ENCODE peak calls at places on chromosomes 4 and X, in ten cellular contexts. One of them, this sample, is unnamed.

GRCh38 chr4:59249110-59249509 is 1951.0 kb upstream of the ADGRL3 start:
- DNase-seq in fibroblast of mammary gland: no peak
- DNase-seq in HL-60: no peak
- DNase-seq in neural progenitor cell: peak; percentile 13
- DNase-seq in cardiac muscle cell: no peak
- DNase-seq in fibroblast of lung: no peak
- DNase-seq in AG10803: no peak
- DNase-seq in tibial artery: no peak
- DNase-seq in pancreas: no peak
- DNase-seq in MM.1S: no peak
- DNase-seq in this sample: no peak

GRCh38 chr4:2462992-2463762 is 5.7 kb upstream of the RNF4 start:
- DNase-seq in MM.1S: no peak
- DNase-seq in AG10803: no peak
- DNase-seq in fibroblast of mammary gland: no peak
- DNase-seq in cardiac muscle cell: no peak
- DNase-seq in fibroblast of lung: no peak
- DNase-seq in neural progenitor cell: peak; percentile 26
- DNase-seq in pancreas: no peak
- DNase-seq in HL-60: no peak
- DNase-seq in tibial artery: no peak
- DNase-seq in this sample: no peak

GRCh38 chrX:23802431-23802830 is 19.5 kb downstream of the SAT1 start:
- DNase-seq in neural progenitor cell: no peak
- DNase-seq in HL-60: no peak
- DNase-seq in pancreas: no peak
- DNase-seq in MM.1S: peak; percentile 46
- DNase-seq in cardiac muscle cell: no peak
- DNase-seq in tibial artery: no peak
- DNase-seq in fibroblast of lung: peak; percentile 23
- DNase-seq in AG10803: no peak
- DNase-seq in fibroblast of mammary gland: no peak
- DNase-seq in this sample: no peak

GRCh38 chr4:8088966-8089491 is 69.6 kb downstream of the ABLIM2 start:
- DNase-seq in cardiac muscle cell: no peak
- DNase-seq in neural progenitor cell: no peak
- DNase-seq in HL-60: no peak
- DNase-seq in AG10803: no peak
- DNase-seq in fibroblast of lung: peak; percentile 7
- DNase-seq in pancreas: no peak
- DNase-seq in tibial artery: no peak
- DNase-seq in fibroblast of mammary gland: no peak
- DNase-seq in MM.1S: no peak
- DNase-seq in this sample: no peak

GRCh38 chr4:30866444-30866843 is 146.3 kb downstream of the PCDH7 start:
- DNase-seq in MM.1S: no peak
- DNase-seq in fibroblast of lung: peak; percentile 70
- DNase-seq in pancreas: no peak
- DNase-seq in fibroblast of mammary gland: no peak
- DNase-seq in AG10803: no peak
- DNase-seq in tibial artery: no peak
- DNase-seq in cardiac muscle cell: no peak
- DNase-seq in neural progenitor cell: no peak
- DNase-seq in HL-60: no peak
- DNase-seq in this sample: no peak

GRCh38 chr4:124745988-124746801 is 33.7 kb upstream of the ANKRD50 start:
- DNase-seq in tibial artery: no peak
- DNase-seq in pancreas: no peak
- DNase-seq in neural progenitor cell: no peak
- DNase-seq in fibroblast of mammary gland: no peak
- DNase-seq in HL-60: no peak
- DNase-seq in fibroblast of lung: no peak
- DNase-seq in AG10803: no peak
- DNase-seq in cardiac muscle cell: peak; percentile 40
- DNase-seq in MM.1S: no peak
- DNase-seq in this sample: no peak

GRCh38 chr4:40629401-40630334 is at the start of gene RBM47:
- DNase-seq in neural progenitor cell: peak; percentile 78
- DNase-seq in tibial artery: peak; percentile 76
- DNase-seq in MM.1S: peak; percentile 89
- DNase-seq in fibroblast of lung: peak; percentile 60
- DNase-seq in pancreas: peak; percentile 90
- DNase-seq in AG10803: peak; percentile 59
- DNase-seq in cardiac muscle cell: peak; percentile 61
- DNase-seq in fibroblast of mammary gland: peak; percentile 50
- DNase-seq in HL-60: peak; percentile 36
- DNase-seq in this sample: no peak

GRCh38 chr4:15918484-15919129 is 19.9 kb downstream of the FGFBP1 start:
- DNase-seq in fibroblast of mammary gland: no peak
- DNase-seq in AG10803: no peak
- DNase-seq in pancreas: no peak
- DNase-seq in HL-60: no peak
- DNase-seq in cardiac muscle cell: peak; percentile 25
- DNase-seq in neural progenitor cell: no peak
- DNase-seq in MM.1S: no peak
- DNase-seq in tibial artery: no peak
- DNase-seq in fibroblast of lung: no peak
- DNase-seq in this sample: no peak

GRCh38 chr4:31647776-31648175 is 927.6 kb downstream of the PCDH7 start:
- DNase-seq in MM.1S: no peak
- DNase-seq in fibroblast of lung: no peak
- DNase-seq in tibial artery: no peak
- DNase-seq in neural progenitor cell: no peak
- DNase-seq in fibroblast of mammary gland: no peak
- DNase-seq in pancreas: no peak
- DNase-seq in AG10803: no peak
- DNase-seq in HL-60: no peak
- DNase-seq in cardiac muscle cell: no peak
- DNase-seq in this sample: no peak

GRCh38 chr4:155552180-155552579 is 114.5 kb upstream of the GUCY1A1 start:
- DNase-seq in neural progenitor cell: no peak
- DNase-seq in pancreas: no peak
- DNase-seq in AG10803: no peak
- DNase-seq in HL-60: no peak
- DNase-seq in MM.1S: no peak
- DNase-seq in tibial artery: no peak
- DNase-seq in fibroblast of lung: peak; percentile 32
- DNase-seq in cardiac muscle cell: no peak
- DNase-seq in fibroblast of mammary gland: peak; percentile 52
- DNase-seq in this sample: no peak

GRCh38 chrX:110173192-110174175 is 144.4 kb downstream of the AMMECR1 start:
- DNase-seq in fibroblast of mammary gland: peak; percentile 42
- DNase-seq in HL-60: no peak
- DNase-seq in MM.1S: no peak
- DNase-seq in tibial artery: no peak
- DNase-seq in AG10803: no peak
- DNase-seq in fibroblast of lung: peak; percentile 18
- DNase-seq in neural progenitor cell: no peak
- DNase-seq in pancreas: no peak
- DNase-seq in cardiac muscle cell: no peak
- DNase-seq in this sample: no peak

GRCh38 chrX:11254417-11255109 is 38.6 kb upstream of the AMELX start:
- DNase-seq in fibroblast of mammary gland: no peak
- DNase-seq in neural progenitor cell: no peak
- DNase-seq in cardiac muscle cell: peak; percentile 21
- DNase-seq in MM.1S: no peak
- DNase-seq in fibroblast of lung: no peak
- DNase-seq in pancreas: no peak
- DNase-seq in tibial artery: no peak
- DNase-seq in HL-60: no peak
- DNase-seq in AG10803: no peak
- DNase-seq in this sample: no peak

GRCh38 chrX:101759000-101759399 is 99.3 kb upstream of the ARMCX2 start:
- DNase-seq in MM.1S: peak; percentile 43
- DNase-seq in AG10803: peak; percentile 41
- DNase-seq in fibroblast of mammary gland: peak; percentile 49
- DNase-seq in neural progenitor cell: peak; percentile 75
- DNase-seq in pancreas: no peak
- DNase-seq in fibroblast of lung: peak; percentile 49
- DNase-seq in HL-60: no peak
- DNase-seq in cardiac muscle cell: peak; percentile 63
- DNase-seq in tibial artery: peak; percentile 59
- DNase-seq in this sample: no peak

GRCh38 chr4:157075811-157076577 is at the start of gene GLRB:
- DNase-seq in MM.1S: no peak
- DNase-seq in AG10803: peak; percentile 37
- DNase-seq in fibroblast of lung: peak; percentile 43
- DNase-seq in tibial artery: peak; percentile 64
- DNase-seq in HL-60: no peak
- DNase-seq in pancreas: peak; percentile 79
- DNase-seq in cardiac muscle cell: peak; percentile 56
- DNase-seq in fibroblast of mammary gland: no peak
- DNase-seq in neural progenitor cell: peak; percentile 67
- DNase-seq in this sample: no peak

GRCh38 chr4:181578911-181579310 is 664.3 kb upstream of the TENM3 start:
- DNase-seq in pancreas: no peak
- DNase-seq in MM.1S: no peak
- DNase-seq in AG10803: no peak
- DNase-seq in fibroblast of mammary gland: no peak
- DNase-seq in HL-60: no peak
- DNase-seq in fibroblast of lung: no peak
- DNase-seq in tibial artery: no peak
- DNase-seq in cardiac muscle cell: no peak
- DNase-seq in neural progenitor cell: no peak
- DNase-seq in this sample: no peak

GRCh38 chr4:67087897-67088296 is 457.4 kb downstream of the CENPC start:
- DNase-seq in pancreas: peak; percentile 55
- DNase-seq in cardiac muscle cell: peak; percentile 57
- DNase-seq in MM.1S: peak; percentile 54
- DNase-seq in fibroblast of lung: no peak
- DNase-seq in AG10803: peak; percentile 5
- DNase-seq in fibroblast of mammary gland: peak; percentile 30
- DNase-seq in neural progenitor cell: peak; percentile 50
- DNase-seq in HL-60: peak; percentile 12
- DNase-seq in tibial artery: no peak
- DNase-seq in this sample: no peak
- TF ChIP-seq CTCF in pancreas: peak; percentile 32
- TF ChIP-seq CTCF in cardiac muscle cell: peak; percentile 54
- TF ChIP-seq CTCF in MM.1S: peak; percentile 81
- TF ChIP-seq CTCF in fibroblast of lung: no peak
- TF ChIP-seq CTCF in AG10803: peak; percentile 43
- TF ChIP-seq CTCF in fibroblast of mammary gland: peak; percentile 50
- TF ChIP-seq CTCF in neural progenitor cell: peak; percentile 72
- TF ChIP-seq CTCF in HL-60: peak; percentile 53
- TF ChIP-seq CTCF in tibial artery: peak; percentile 33
- TF ChIP-seq CTCF in this sample: peak; percentile 56

DNA sequence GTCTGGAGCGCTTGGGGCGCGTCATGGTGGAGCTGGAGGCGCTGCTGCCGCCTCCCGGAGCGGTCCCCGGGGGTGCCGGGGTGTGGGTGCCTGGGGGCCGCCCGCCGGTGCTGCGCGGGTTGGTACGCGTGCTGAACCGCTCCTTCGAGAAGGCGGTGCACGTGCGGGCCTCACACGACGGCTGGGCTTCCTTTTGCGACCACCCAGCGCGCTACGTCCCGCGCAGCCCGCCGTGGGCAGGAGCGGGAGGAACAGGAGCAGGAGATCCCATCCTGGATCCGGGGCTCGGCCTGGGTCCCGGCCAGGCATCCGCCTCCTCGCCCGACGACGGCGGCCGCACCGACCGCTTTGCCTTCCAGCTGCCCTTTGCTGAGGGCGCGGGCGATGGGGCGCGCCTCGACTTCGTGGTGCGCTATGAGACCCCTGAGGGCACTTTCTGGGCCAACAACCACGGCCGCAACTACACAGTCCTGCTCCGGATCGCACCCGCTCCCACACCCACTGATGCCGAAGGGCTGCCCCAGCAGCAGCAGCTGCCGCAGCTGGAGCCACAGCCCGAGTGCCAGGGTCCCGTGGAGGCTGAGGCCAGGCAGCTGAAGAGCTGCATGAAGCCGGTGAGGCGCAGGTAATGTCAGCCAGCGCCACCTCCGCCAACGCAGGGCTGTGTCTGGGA is 792 bp downstream of the PPP1R3F start:
- DNase-seq in cardiac muscle cell: no peak
- DNase-seq in fibroblast of lung: no peak
- DNase-seq in MM.1S: no peak
- DNase-seq in tibial artery: no peak
- DNase-seq in pancreas: peak; percentile 60
- DNase-seq in fibroblast of mammary gland: no peak
- DNase-seq in HL-60: no peak
- DNase-seq in neural progenitor cell: peak; percentile 14
- DNase-seq in AG10803: no peak
- DNase-seq in this sample: no peak
- H3K4me3 ChIP-seq in cardiac muscle cell: peak overlapping the region; percentile 72
- H3K4me3 ChIP-seq in fibroblast of lung: peak overlapping the region; percentile 37
- H3K4me3 ChIP-seq in MM.1S: peak overlapping the region; percentile 67
- H3K4me3 ChIP-seq in tibial artery: peak overlapping the region; percentile 80
- H3K4me3 ChIP-seq in pancreas: peak overlapping the region; percentile 67
- H3K4me3 ChIP-seq in fibroblast of mammary gland: peak overlapping the region; percentile 44
- H3K4me3 ChIP-seq in HL-60: peak overlapping the region; percentile 53
- H3K4me3 ChIP-seq in neural progenitor cell: peak overlapping the region; percentile 62
- H3K4me3 ChIP-seq in AG10803: peak overlapping the region; percentile 68
- H3K4me3 ChIP-seq in this sample: peak overlapping the region; percentile 52

GRCh38 chr4:53196872-53197759 is 168.7 kb downstream of the SCFD2 start:
- DNase-seq in cardiac muscle cell: peak; percentile 79
- DNase-seq in fibroblast of mammary gland: peak; percentile 90
- DNase-seq in pancreas: no peak
- DNase-seq in neural progenitor cell: peak; percentile 75
- DNase-seq in tibial artery: no peak
- DNase-seq in MM.1S: peak; percentile 71
- DNase-seq in AG10803: peak; percentile 91
- DNase-seq in fibroblast of lung: peak; percentile 74
- DNase-seq in HL-60: peak; percentile 56
- DNase-seq in this sample: peak; percentile 47
- TF ChIP-seq CTCF in cardiac muscle cell: peak; percentile 66
- TF ChIP-seq CTCF in fibroblast of mammary gland: peak; percentile 75
- TF ChIP-seq CTCF in pancreas: peak; percentile 60
- TF ChIP-seq CTCF in neural progenitor cell: peak; percentile 90
- TF ChIP-seq CTCF in tibial artery: peak; percentile 67
- TF ChIP-seq CTCF in MM.1S: peak; percentile 71
- TF ChIP-seq CTCF in AG10803: peak; percentile 84
- TF ChIP-seq CTCF in fibroblast of lung: peak; percentile 62
- TF ChIP-seq CTCF in HL-60: peak; percentile 23
- TF ChIP-seq CTCF in this sample: peak; percentile 71

GRCh38 chr4:176721459-176721858 is 71.3 kb downstream of the VEGFC start:
- DNase-seq in AG10803: no peak
- DNase-seq in MM.1S: no peak
- DNase-seq in fibroblast of mammary gland: no peak
- DNase-seq in fibroblast of lung: no peak
- DNase-seq in HL-60: no peak
- DNase-seq in cardiac muscle cell: no peak
- DNase-seq in neural progenitor cell: no peak
- DNase-seq in pancreas: no peak
- DNase-seq in tibial artery: no peak
- DNase-seq in this sample: no peak

GRCh38 chr4:176729489-176729888 is 63.2 kb downstream of the VEGFC start:
- DNase-seq in fibroblast of lung: peak; percentile 61
- DNase-seq in pancreas: no peak
- DNase-seq in HL-60: no peak
- DNase-seq in neural progenitor cell: no peak
- DNase-seq in tibial artery: no peak
- DNase-seq in cardiac muscle cell: no peak
- DNase-seq in MM.1S: no peak
- DNase-seq in fibroblast of mammary gland: peak; percentile 32
- DNase-seq in AG10803: peak; percentile 60
- DNase-seq in this sample: peak; percentile 38

DNA sequence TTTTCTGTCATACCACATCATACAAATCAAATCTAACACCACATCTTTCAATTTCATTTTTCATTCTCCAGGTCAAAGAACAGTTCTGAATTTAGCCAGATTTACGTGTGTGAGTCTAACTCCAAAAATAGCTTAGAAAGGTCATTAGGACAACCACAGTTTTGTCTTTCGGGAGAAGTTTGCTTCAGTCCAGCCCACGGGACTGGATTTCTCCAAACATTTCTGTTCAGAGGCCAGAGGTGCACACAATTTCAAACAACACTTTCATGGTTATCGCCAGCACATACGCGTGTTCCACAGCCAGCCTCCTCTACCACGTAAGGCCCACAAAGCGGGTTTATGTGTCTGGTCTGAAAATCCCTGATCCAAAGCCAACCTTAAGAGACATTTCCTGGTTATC is 65.9 kb downstream of the VEGFC start:
- DNase-seq in AG10803: no peak
- DNase-seq in tibial artery: no peak
- DNase-seq in HL-60: no peak
- DNase-seq in pancreas: no peak
- DNase-seq in fibroblast of lung: peak; percentile 45
- DNase-seq in neural progenitor cell: no peak
- DNase-seq in fibroblast of mammary gland: peak; percentile 78
- DNase-seq in MM.1S: peak; percentile 13
- DNase-seq in cardiac muscle cell: peak; percentile 11
- DNase-seq in this sample: no peak
- H3K4me3 ChIP-seq in AG10803: no peak overlapping the region
- H3K4me3 ChIP-seq in tibial artery: no peak overlapping the region
- H3K4me3 ChIP-seq in HL-60: no peak overlapping the region
- H3K4me3 ChIP-seq in pancreas: no peak overlapping the region
- H3K4me3 ChIP-seq in fibroblast of lung: no peak overlapping the region
- H3K4me3 ChIP-seq in neural progenitor cell: no peak overlapping the region
- H3K4me3 ChIP-seq in fibroblast of mammary gland: no peak overlapping the region
- H3K4me3 ChIP-seq in MM.1S: no peak overlapping the region
- H3K4me3 ChIP-seq in cardiac muscle cell: no peak overlapping the region
- H3K4me3 ChIP-seq in this sample: no peak overlapping the region

This sample was measured in retinal pigment epithelial cell.